ENCODE peak calls at places on chromosome 16, in four cellular contexts. R, V, T and I are unnamed samples.

GRCh38 chr16:27402964-27403600 is 1.1 kb downstream of the IL21R start:
- DNase-seq in T (no peak), R (peak), V (no peak), I (no peak)

GRCh38 chr16:598823-599739 is 9.2 kb downstream of the RAB40C start:
- DNase-seq in T (no peak), V (no peak), R (no peak), I (no peak)

GRCh38 chr16:28156031-28156680 is 55.6 kb downstream of the XPO6 start:
- DNase-seq in T (no peak), V (no peak), R (no peak), I (no peak)

GRCh38 chr16:49725651-49726050 is 130.3 kb downstream of the ZNF423 start:
- DNase-seq in V (no peak), T (no peak), R (no peak), I (no peak)

GRCh38 chr16:77585379-77585778 is 136.9 kb upstream of the NUDT7 start:
- DNase-seq in R (no peak), T (no peak), V (no peak), I (peak)

GRCh38 chr16:65121870-65122723 is at the start of gene CDH11:
- DNase-seq in V (no peak), T (peak), R (no peak), I (peak)

GRCh38 chr16:28321700-28322411 is 29.5 kb downstream of the SBK1 start:
- DNase-seq in R (no peak), T (no peak), V (peak), I (peak)

GRCh38 chr16:15461376-15461775 is 27.0 kb downstream of the BMERB1 start:
- DNase-seq in R (no peak), V (no peak), T (no peak), I (peak)

GRCh38 chr16:86362155-86362849 is 148.0 kb upstream of the FOXF1 start:
- DNase-seq in V (no peak), T (no peak), R (no peak), I (no peak)

GRCh38 chr16:82192665-82193064 is 22.6 kb upstream of the MPHOSPH6 start:
- DNase-seq in V (peak), R (no peak), T (no peak), I (peak)

GRCh38 chr16:80084614-80085013 is 456.2 kb upstream of the DYNLRB2 start:
- DNase-seq in V (no peak), T (peak), R (no peak), I (peak)